ENCODE peak calls at places on chromosomes 2 and 18, in five cellular contexts. K is fibroblast of mammary gland, M is NB4, C is psoas muscle, R is HCT116. H is an unnamed sample.

GRCh38 chr18:35264409-35264808 is 23.6 kb downstream of the ZNF397 start:
- DNase-seq in K (no peak), M (no peak), C (no peak), R (no peak), H (no peak)

GRCh38 chr2:42178335-42178734 is 9.2 kb downstream of the EML4 start:
- DNase-seq in K (no peak), M (no peak), C (no peak), R (no peak), H (no peak)

GRCh38 chr2:203996692-203997091 is 60.1 kb downstream of the ICOS start:
- DNase-seq in K (no peak), M (no peak), C (no peak), R (no peak), H (no peak)

GRCh38 chr2:234955091-234955511 is 3.3 kb downstream of the SH3BP4 start:
- DNase-seq in K (no peak), M (no peak), C (no peak), R (no peak), H (no peak)

GRCh38 chr18:45068563-45069191 is 388.0 kb downstream of the SETBP1 start:
- DNase-seq in K (no peak), M (no peak), C (no peak), R (no peak), H (no peak)

GRCh38 chr2:20584637-20585321 is 66.1 kb downstream of the HS1BP3 start:
- DNase-seq in K (peak; percentile 96), M (no peak), C (peak; percentile 54), R (peak; percentile 87), H (no peak)

GRCh38 chr18:12460874-12461273 is 53.1 kb downstream of the PRELID3A start:
- DNase-seq in K (peak; percentile 7), M (peak; percentile 63), C (no peak), R (no peak), H (peak; percentile 34)

GRCh38 chr2:172735646-172736418 is at the start of gene RAPGEF4:
- DNase-seq in K (no peak), M (peak; percentile 52), C (no peak), R (no peak), H (peak; percentile 47)

GRCh38 chr2:43174368-43175186 is 51.8 kb downstream of the ZFP36L2 start:
- DNase-seq in K (no peak), M (peak; percentile 82), C (peak; percentile 64), R (no peak), H (no peak)

GRCh38 chr2:58923869-58924268 is 682.7 kb upstream of the FANCL start:
- DNase-seq in K (peak; percentile 89), M (no peak), C (no peak), R (no peak), H (no peak)

GRCh38 chr18:12403601-12404506 is 3.9 kb upstream of the PRELID3A start:
- DNase-seq in K (peak; percentile 93), M (peak; percentile 77), C (no peak), R (peak; percentile 68), H (no peak)

GRCh38 chr2:98985905-98986666 is 50.1 kb upstream of the CRACDL start:
- DNase-seq in K (no peak), M (peak; percentile 42), C (no peak), R (no peak), H (no peak)

GRCh38 chr18:11849845-11850747 is 1.1 kb upstream of the CHMP1B start:
- DNase-seq in K (peak; percentile 96), M (peak; percentile 75), C (peak; percentile 89), R (peak; percentile 68), H (no peak)

GRCh38 chr2:26849056-26850001 is 1.4 kb downstream of the DPYSL5 start:
- DNase-seq in K (no peak), M (peak; percentile 16), C (peak; percentile 55), R (no peak), H (no peak)

GRCh38 chr2:25416674-25417073 is 74.9 kb upstream of the DNMT3A start:
- DNase-seq in K (no peak), M (no peak), C (no peak), R (no peak), H (no peak)

DNA sequence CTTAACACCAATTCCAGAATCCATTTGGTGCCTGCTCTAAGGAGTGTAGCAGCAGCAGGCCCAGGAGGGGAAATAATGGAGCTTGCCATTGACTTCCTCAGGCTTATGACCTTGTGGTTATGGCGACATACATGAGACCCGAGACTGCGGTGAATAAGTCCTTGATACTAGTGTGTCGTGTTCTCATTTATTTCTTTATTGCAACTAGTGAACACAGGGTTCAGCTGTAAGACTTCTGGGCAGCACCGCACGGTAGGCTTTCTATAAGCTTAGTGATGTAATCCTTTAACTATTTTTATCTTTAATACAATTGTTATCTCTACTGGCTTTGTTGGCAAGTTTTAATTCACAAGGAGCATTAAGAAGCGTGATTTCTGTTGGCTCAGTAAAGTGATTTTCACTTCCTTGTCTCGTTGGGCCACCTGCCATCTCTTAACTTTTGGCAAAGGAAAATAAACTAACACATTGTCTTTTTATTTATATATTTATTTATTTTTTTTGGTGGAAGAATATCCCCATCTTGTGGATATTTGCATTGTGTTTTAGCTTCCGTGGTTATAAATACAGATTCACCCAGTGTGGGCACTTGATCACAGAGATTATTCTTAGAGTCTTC is 139.8 kb downstream of the LTBP1 start:
- DNase-seq in K (peak; percentile 36), M (peak; percentile 55), C (no peak), R (no peak), H (no peak)
- TF ChIP-seq CTCF in K (peak; percentile 11), M (no peak), C (peak; percentile 38), R (no peak), H (no peak)

GRCh38 chr2:105771841-105772240 is 27.1 kb downstream of the NCK2 start:
- DNase-seq in K (no peak), M (no peak), C (no peak), R (no peak), H (peak; percentile 38)

GRCh38 chr2:105770162-105770561 is 25.4 kb downstream of the NCK2 start:
- DNase-seq in K (no peak), M (no peak), C (no peak), R (no peak), H (no peak)

GRCh38 chr2:105768176-105768575 is 23.5 kb downstream of the NCK2 start:
- DNase-seq in K (no peak), M (no peak), C (no peak), R (no peak), H (no peak)

GRCh38 chr2:105768961-105769452 is 24.3 kb downstream of the NCK2 start:
- DNase-seq in K (no peak), M (no peak), C (no peak), R (no peak), H (no peak)

DNA sequence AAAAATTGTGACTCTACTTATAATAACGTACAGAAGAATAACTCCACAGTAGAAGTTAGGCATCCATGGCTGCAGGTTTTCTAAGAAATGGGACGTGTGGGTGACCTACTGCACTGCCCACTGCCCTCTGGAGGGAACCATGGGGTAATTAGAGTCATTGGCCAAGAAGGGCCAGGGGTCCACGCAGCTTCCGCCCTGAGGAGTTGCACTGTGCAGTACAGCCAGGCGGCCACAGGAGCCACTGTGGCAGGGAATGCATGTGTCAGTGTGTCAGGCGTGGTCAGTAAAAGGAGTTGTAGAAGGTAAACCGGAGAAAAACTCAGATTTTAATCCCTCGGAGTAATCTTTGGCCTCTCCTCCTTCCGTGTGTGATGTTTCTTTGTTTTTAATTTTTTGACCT is 24.8 kb downstream of the NCK2 start:
- DNase-seq in K (no peak), M (no peak), C (no peak), R (no peak), H (peak; percentile 32)
- TF ChIP-seq CTCF in K (peak; percentile 1), M (peak; percentile 11), C (peak; percentile 17), R (peak; percentile 25), H (peak; percentile 34)

DNA sequence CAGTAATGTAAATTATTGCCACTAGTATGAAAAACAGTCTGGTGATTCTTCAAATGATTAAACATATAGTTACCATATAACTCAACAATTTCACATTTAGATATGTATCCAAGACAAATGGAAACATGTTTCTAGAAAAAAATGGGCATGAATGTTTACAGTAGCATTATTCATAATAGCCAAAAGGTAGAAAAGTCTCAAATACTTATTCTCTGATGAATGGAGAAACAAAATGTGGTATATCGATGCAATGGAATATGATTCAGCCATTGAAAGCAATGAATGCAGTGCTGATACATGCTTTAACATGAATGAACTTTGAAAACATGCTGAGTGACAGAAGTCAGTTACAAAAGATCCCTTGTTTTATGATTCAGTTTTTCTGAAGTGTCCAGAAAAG is 304.7 kb upstream of the ZEB2 start:
- DNase-seq in K (no peak), M (no peak), C (no peak), R (no peak), H (no peak)
- TF ChIP-seq CTCF in K (no peak), M (no peak), C (no peak), R (no peak), H (no peak)

GRCh38 chr2:212596688-212597087 is 58.1 kb upstream of the ERBB4 start:
- DNase-seq in K (no peak), M (no peak), C (no peak), R (no peak), H (no peak)

GRCh38 chr2:212592695-212593094 is 54.1 kb upstream of the ERBB4 start:
- DNase-seq in K (peak; percentile 4), M (no peak), C (no peak), R (no peak), H (no peak)

DNA sequence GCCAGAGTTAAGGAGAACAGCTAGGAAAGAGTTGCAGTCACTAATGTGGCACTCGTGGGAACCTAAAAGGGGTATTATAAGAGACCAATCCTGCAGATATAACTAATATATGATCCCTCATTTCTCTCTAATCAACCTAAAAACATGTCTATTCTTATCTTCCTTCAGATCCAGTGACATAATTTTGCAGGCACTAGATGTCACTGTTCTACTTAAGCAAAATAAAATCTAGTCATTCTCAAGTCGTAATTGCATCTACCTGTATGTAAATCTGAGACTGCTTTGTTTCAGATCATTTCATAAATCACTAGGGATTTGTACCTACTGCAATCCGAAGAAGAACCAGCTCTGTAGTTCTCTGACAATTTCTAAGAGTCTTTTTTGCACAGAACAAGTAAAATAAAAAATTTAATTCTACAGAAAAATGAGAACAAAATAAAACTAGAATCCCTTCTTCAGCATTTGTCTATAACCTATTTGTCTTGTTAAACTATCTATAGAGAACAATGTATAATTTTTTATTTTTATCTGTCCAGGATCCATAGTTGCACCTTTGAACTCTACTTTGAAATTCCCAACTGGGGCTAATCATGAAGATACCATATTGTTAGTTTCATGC is 56.5 kb upstream of the ERBB4 start:
- DNase-seq in K (peak; percentile 43), M (peak; percentile 30), C (no peak), R (peak; percentile 32), H (no peak)
- TF ChIP-seq CTCF in K (peak; percentile 43), M (no peak), C (no peak), R (peak; percentile 58), H (no peak)

H was measured in endothelial cell.